ENCODE peak calls at places on chromosomes 12 and 14, in seven cellular contexts. R is testis, P is OCI-LY7, Q is endodermal cell, G is hepatocyte, V is lower lobe of right lung, S is left ventricle myocardium inferior. B is an unnamed sample.

GRCh38 chr12:119202121-119202527 is 23.4 kb downstream of the HSPB8 start:
- DNase-seq in R (no peak), P (no peak), Q (no peak), G (no peak), V (peak; percentile 72), S (no peak), B (no peak)

GRCh38 chr12:91274886-91275285 is 92.3 kb upstream of the DCN start:
- DNase-seq in R (peak; percentile 35), P (no peak), Q (no peak), G (peak; percentile 45), V (no peak), S (no peak), B (peak; percentile 14)

GRCh38 chr12:117526756-117527479 is 165.5 kb upstream of the NOS1 start:
- DNase-seq in R (no peak), P (no peak), Q (peak; percentile 40), G (no peak), V (no peak), S (no peak), B (no peak)

GRCh38 chr12:101759396-101760047 is 20.3 kb upstream of the SYCP3 start:
- DNase-seq in R (no peak), P (peak; percentile 62), Q (no peak), G (peak; percentile 33), V (no peak), S (no peak), B (peak; percentile 50)

GRCh38 chr12:91732086-91732485 is 413.6 kb downstream of the BTG1 start:
- DNase-seq in R (no peak), P (no peak), Q (no peak), G (no peak), V (no peak), S (no peak), B (no peak)

GRCh38 chr14:61406670-61407069 is 85.3 kb downstream of the PRKCH start:
- DNase-seq in R (no peak), P (no peak), Q (no peak), G (no peak), V (no peak), S (no peak), B (no peak)

GRCh38 chr14:91957876-91958313 is 10.4 kb upstream of the FBLN5 start:
- DNase-seq in R (no peak), P (no peak), Q (no peak), G (peak; percentile 43), V (no peak), S (no peak), B (no peak)

GRCh38 chr12:131065279-131065678 is 111.6 kb downstream of the ADGRD1 start:
- DNase-seq in R (no peak), P (no peak), Q (peak; percentile 44), G (no peak), V (no peak), S (no peak), B (no peak)

GRCh38 chr14:51095854-51096823 is 1.2 kb upstream of the TRIM9 start:
- DNase-seq in R (peak; percentile 29), P (no peak), Q (no peak), G (peak; percentile 40), V (no peak), S (no peak), B (peak; percentile 59)

GRCh38 chr14:69713127-69713800 is 53.7 kb upstream of the SRSF5 start:
- DNase-seq in R (no peak), P (no peak), Q (peak; percentile 89), G (no peak), V (no peak), S (no peak), B (peak; percentile 45)

GRCh38 chr12:131684015-131684725 is 26.7 kb upstream of the SFSWAP start:
- DNase-seq in R (no peak), P (no peak), Q (peak; percentile 50), G (no peak), V (no peak), S (no peak), B (no peak)

GRCh38 chr12:60465060-60465459 is 869.2 kb downstream of the SLC16A7 start:
- DNase-seq in R (no peak), P (no peak), Q (no peak), G (no peak), V (no peak), S (no peak), B (no peak)

GRCh38 chr12:28893365-28893764 is 255.7 kb upstream of the FAR2 start:
- DNase-seq in R (no peak), P (no peak), Q (no peak), G (no peak), V (no peak), S (no peak), B (peak; percentile 77)

GRCh38 chr12:55607821-55608602 is 28.7 kb upstream of the OR10P1 start:
- DNase-seq in R (no peak), P (no peak), Q (no peak), G (no peak), V (no peak), S (no peak), B (no peak)
- H3K27ac ChIP-seq in R (no peak overlapping the region), P (no peak overlapping the region), Q (no peak overlapping the region), G (no peak overlapping the region), V (no peak overlapping the region), S (no peak overlapping the region), B (no peak overlapping the region)

GRCh38 chr14:59199205-59199604 is 10.7 kb downstream of the DAAM1 start:
- DNase-seq in R (no peak), P (no peak), Q (no peak), G (no peak), V (no peak), S (no peak), B (no peak)
- TF ChIP-seq CTCF in R (no peak), P (peak; percentile 39), Q (peak; percentile 35), G (no peak), V (no peak), S (no peak), B (peak; percentile 17)

GRCh38 chr12:89827592-89827991 is 119.0 kb upstream of the ATP2B1 start:
- DNase-seq in R (no peak), P (no peak), Q (peak; percentile 78), G (no peak), V (no peak), S (no peak), B (no peak)
- H3K27ac ChIP-seq in R (no peak overlapping the region), P (no peak overlapping the region), Q (no peak overlapping the region), G (no peak overlapping the region), V (no peak overlapping the region), S (no peak overlapping the region), B (no peak overlapping the region)

GRCh38 chr12:45893240-45893639 is 97.1 kb downstream of the SCAF11 start:
- DNase-seq in R (peak; percentile 35), P (no peak), Q (peak; percentile 80), G (no peak), V (no peak), S (no peak), B (no peak)
- TF ChIP-seq CTCF in R (no peak), P (peak; percentile 51), Q (peak; percentile 73), G (no peak), V (no peak), S (no peak), B (peak; percentile 34)

DNA sequence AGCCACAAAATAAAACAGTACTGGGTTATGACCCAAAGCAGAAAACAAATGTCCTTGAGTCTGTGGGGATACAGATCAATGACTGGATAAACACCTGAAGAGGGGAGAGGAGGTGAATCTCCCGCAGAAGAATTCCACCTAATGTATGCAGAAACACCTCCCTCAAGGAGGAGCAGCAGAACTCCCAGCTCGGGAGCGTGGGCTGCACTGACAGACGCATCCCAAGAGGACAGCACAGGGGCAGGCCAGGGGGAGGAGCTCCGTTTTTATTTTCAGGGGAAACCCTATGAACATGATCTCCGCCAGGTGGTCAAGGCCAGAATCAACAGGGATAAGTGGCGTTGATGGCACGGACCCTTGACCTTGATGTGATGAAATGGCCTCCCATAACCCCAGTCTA is 41.8 kb upstream of the PPP2R5C start:
- DNase-seq in R (no peak), P (no peak), Q (peak; percentile 77), G (no peak), V (no peak), S (no peak), B (no peak)
- H3K27ac ChIP-seq in R (no peak overlapping the region), P (no peak overlapping the region), Q (no peak overlapping the region), G (no peak overlapping the region), V (peak overlapping the region; percentile 18), S (peak overlapping the region; percentile 80), B (no peak overlapping the region)

GRCh38 chr14:38110258-38110657 is 97.4 kb upstream of the SSTR1 start:
- DNase-seq in R (no peak), P (no peak), Q (no peak), G (no peak), V (no peak), S (no peak), B (no peak)
- TF ChIP-seq CTCF in R (no peak), P (no peak), Q (no peak), G (no peak), V (no peak), S (no peak), B (no peak)